ENCODE peak calls at places on chromosomes 12 and 14, in nine cellular contexts. One of them, this sample, is unnamed.

GRCh38 chr12:132638541-132639408 is 20.2 kb downstream of the P2RX2 start:
- DNase-seq in adipocyte: peak; percentile 47
- DNase-seq in T-helper 9 cell: no peak
- DNase-seq in GM12891: no peak
- DNase-seq in NCI-H1105: no peak
- DNase-seq in SHP77 treated with DMSO at 0.1 percent for 48 hours: peak; percentile 7
- DNase-seq in HS-27A: no peak
- DNase-seq in hepatocyte: peak; percentile 84
- DNase-seq in fibroblast of the aortic adventitia: peak; percentile 60
- DNase-seq in this sample: peak; percentile 82

GRCh38 chr12:51626115-51626514 is 35.1 kb downstream of the SCN8A start:
- DNase-seq in T-helper 9 cell: no peak
- DNase-seq in HS-27A: no peak
- DNase-seq in hepatocyte: no peak
- DNase-seq in GM12891: no peak
- DNase-seq in fibroblast of the aortic adventitia: no peak
- DNase-seq in SHP77 treated with DMSO at 0.1 percent for 48 hours: no peak
- DNase-seq in NCI-H1105: no peak
- DNase-seq in adipocyte: no peak
- DNase-seq in this sample: no peak

GRCh38 chr12:102876883-102877282 is 40.2 kb downstream of the PAH start:
- DNase-seq in T-helper 9 cell: no peak
- DNase-seq in HS-27A: no peak
- DNase-seq in NCI-H1105: peak; percentile 17
- DNase-seq in adipocyte: no peak
- DNase-seq in hepatocyte: no peak
- DNase-seq in fibroblast of the aortic adventitia: no peak
- DNase-seq in GM12891: no peak
- DNase-seq in SHP77 treated with DMSO at 0.1 percent for 48 hours: no peak
- DNase-seq in this sample: no peak

GRCh38 chr12:98741615-98742265 is 96.7 kb downstream of the APAF1 start:
- DNase-seq in HS-27A: no peak
- DNase-seq in adipocyte: no peak
- DNase-seq in GM12891: no peak
- DNase-seq in SHP77 treated with DMSO at 0.1 percent for 48 hours: no peak
- DNase-seq in fibroblast of the aortic adventitia: no peak
- DNase-seq in hepatocyte: no peak
- DNase-seq in NCI-H1105: peak; percentile 59
- DNase-seq in T-helper 9 cell: no peak
- DNase-seq in this sample: no peak

GRCh38 chr12:115204957-115205754 is 521.2 kb upstream of the TBX3 start:
- DNase-seq in fibroblast of the aortic adventitia: peak; percentile 70
- DNase-seq in HS-27A: no peak
- DNase-seq in adipocyte: peak; percentile 22
- DNase-seq in GM12891: no peak
- DNase-seq in hepatocyte: no peak
- DNase-seq in NCI-H1105: no peak
- DNase-seq in T-helper 9 cell: no peak
- DNase-seq in SHP77 treated with DMSO at 0.1 percent for 48 hours: no peak
- DNase-seq in this sample: peak; percentile 82

GRCh38 chr12:124152733-124153132 is 142.2 kb upstream of the RFLNA start:
- DNase-seq in SHP77 treated with DMSO at 0.1 percent for 48 hours: no peak
- DNase-seq in fibroblast of the aortic adventitia: peak; percentile 15
- DNase-seq in GM12891: no peak
- DNase-seq in T-helper 9 cell: no peak
- DNase-seq in NCI-H1105: no peak
- DNase-seq in HS-27A: no peak
- DNase-seq in adipocyte: peak; percentile 10
- DNase-seq in hepatocyte: no peak
- DNase-seq in this sample: no peak

GRCh38 chr12:4279120-4279690 is 5.6 kb downstream of the CCND2 start:
- DNase-seq in GM12891: no peak
- DNase-seq in adipocyte: no peak
- DNase-seq in hepatocyte: peak; percentile 37
- DNase-seq in T-helper 9 cell: no peak
- DNase-seq in fibroblast of the aortic adventitia: no peak
- DNase-seq in NCI-H1105: no peak
- DNase-seq in SHP77 treated with DMSO at 0.1 percent for 48 hours: no peak
- DNase-seq in HS-27A: no peak
- DNase-seq in this sample: peak; percentile 31

GRCh38 chr14:58108717-58109116 is 43.3 kb downstream of the ARMH4 start:
- DNase-seq in NCI-H1105: no peak
- DNase-seq in T-helper 9 cell: no peak
- DNase-seq in adipocyte: no peak
- DNase-seq in GM12891: no peak
- DNase-seq in HS-27A: no peak
- DNase-seq in SHP77 treated with DMSO at 0.1 percent for 48 hours: no peak
- DNase-seq in fibroblast of the aortic adventitia: no peak
- DNase-seq in hepatocyte: no peak
- DNase-seq in this sample: no peak

GRCh38 chr14:68687746-68688145 is 105.1 kb downstream of the ZFP36L1 start:
- DNase-seq in T-helper 9 cell: no peak
- DNase-seq in hepatocyte: no peak
- DNase-seq in fibroblast of the aortic adventitia: peak; percentile 58
- DNase-seq in HS-27A: peak; percentile 88
- DNase-seq in SHP77 treated with DMSO at 0.1 percent for 48 hours: no peak
- DNase-seq in GM12891: no peak
- DNase-seq in NCI-H1105: no peak
- DNase-seq in adipocyte: peak; percentile 85
- DNase-seq in this sample: peak; percentile 97

GRCh38 chr12:88371416-88372183 is 208.7 kb downstream of the KITLG start:
- DNase-seq in SHP77 treated with DMSO at 0.1 percent for 48 hours: no peak
- DNase-seq in fibroblast of the aortic adventitia: peak; percentile 33
- DNase-seq in NCI-H1105: no peak
- DNase-seq in GM12891: no peak
- DNase-seq in HS-27A: no peak
- DNase-seq in adipocyte: peak; percentile 40
- DNase-seq in T-helper 9 cell: no peak
- DNase-seq in hepatocyte: no peak
- DNase-seq in this sample: no peak

GRCh38 chr14:23183076-23183475 is 384 bp downstream of the SLC7A8 start:
- DNase-seq in NCI-H1105: no peak
- DNase-seq in T-helper 9 cell: no peak
- DNase-seq in HS-27A: no peak
- DNase-seq in hepatocyte: no peak
- DNase-seq in adipocyte: peak; percentile 38
- DNase-seq in SHP77 treated with DMSO at 0.1 percent for 48 hours: no peak
- DNase-seq in fibroblast of the aortic adventitia: no peak
- DNase-seq in GM12891: no peak
- DNase-seq in this sample: no peak

GRCh38 chr14:58465425-58465824 is 37.9 kb downstream of the KIAA0586 start:
- DNase-seq in hepatocyte: peak; percentile 54
- DNase-seq in adipocyte: peak; percentile 19
- DNase-seq in fibroblast of the aortic adventitia: peak; percentile 11
- DNase-seq in SHP77 treated with DMSO at 0.1 percent for 48 hours: no peak
- DNase-seq in HS-27A: no peak
- DNase-seq in GM12891: no peak
- DNase-seq in T-helper 9 cell: no peak
- DNase-seq in NCI-H1105: no peak
- DNase-seq in this sample: no peak